ENCODE peak calls at places on chromosomes 13 and 19, in eight cellular contexts. One of them, this sample, is unnamed.

GRCh38 chr19:8004723-8005513 is 523 bp downstream of the ELAVL1 start:
- DNase-seq in RKO: no peak
- DNase-seq in MCF 10A: no peak
- DNase-seq in WERI-Rb-1: no peak
- DNase-seq in left cardiac atrium: peak
- DNase-seq in stimulated activated CD4-positive, alpha-beta T cell treated with anti-CD3 and anti-CD28 coated beads, Interleukin-1b, Interleukin-23, amount 100 ng/mL, for 24 hours: no peak
- DNase-seq in activated T-cell treated with anti-CD3 and anti-CD28 coated beads for 1 hour: no peak
- DNase-seq in NCI-H774: no peak
- DNase-seq in this sample: no peak

GRCh38 chr19:11365557-11366117 is 8.8 kb upstream of the SWSAP1 start:
- DNase-seq in RKO: no peak
- DNase-seq in MCF 10A: no peak
- DNase-seq in WERI-Rb-1: no peak
- DNase-seq in left cardiac atrium: no peak
- DNase-seq in stimulated activated CD4-positive, alpha-beta T cell treated with anti-CD3 and anti-CD28 coated beads, Interleukin-1b, Interleukin-23, amount 100 ng/mL, for 24 hours: no peak
- DNase-seq in activated T-cell treated with anti-CD3 and anti-CD28 coated beads for 1 hour: no peak
- DNase-seq in NCI-H774: no peak
- DNase-seq in this sample: no peak

GRCh38 chr19:43469160-43469480 is 3.7 kb upstream of the LYPD3 start:
- DNase-seq in RKO: no peak
- DNase-seq in MCF 10A: no peak
- DNase-seq in WERI-Rb-1: no peak
- DNase-seq in left cardiac atrium: no peak
- DNase-seq in stimulated activated CD4-positive, alpha-beta T cell treated with anti-CD3 and anti-CD28 coated beads, Interleukin-1b, Interleukin-23, amount 100 ng/mL, for 24 hours: no peak
- DNase-seq in activated T-cell treated with anti-CD3 and anti-CD28 coated beads for 1 hour: no peak
- DNase-seq in NCI-H774: no peak
- DNase-seq in this sample: no peak

GRCh38 chr13:35723820-35724219 is 247.3 kb upstream of the MAB21L1 start:
- DNase-seq in RKO: no peak
- DNase-seq in MCF 10A: no peak
- DNase-seq in WERI-Rb-1: peak
- DNase-seq in left cardiac atrium: peak
- DNase-seq in stimulated activated CD4-positive, alpha-beta T cell treated with anti-CD3 and anti-CD28 coated beads, Interleukin-1b, Interleukin-23, amount 100 ng/mL, for 24 hours: no peak
- DNase-seq in activated T-cell treated with anti-CD3 and anti-CD28 coated beads for 1 hour: no peak
- DNase-seq in NCI-H774: no peak
- DNase-seq in this sample: no peak

GRCh38 chr13:46385946-46386345 is 1.1 kb downstream of the RUBCNL start:
- DNase-seq in RKO: no peak
- DNase-seq in MCF 10A: no peak
- DNase-seq in WERI-Rb-1: no peak
- DNase-seq in left cardiac atrium: no peak
- DNase-seq in stimulated activated CD4-positive, alpha-beta T cell treated with anti-CD3 and anti-CD28 coated beads, Interleukin-1b, Interleukin-23, amount 100 ng/mL, for 24 hours: no peak
- DNase-seq in activated T-cell treated with anti-CD3 and anti-CD28 coated beads for 1 hour: no peak
- DNase-seq in NCI-H774: no peak
- DNase-seq in this sample: no peak

GRCh38 chr19:19420570-19421301 is 15.3 kb downstream of the GATAD2A start:
- DNase-seq in RKO: no peak
- DNase-seq in MCF 10A: no peak
- DNase-seq in WERI-Rb-1: no peak
- DNase-seq in left cardiac atrium: no peak
- DNase-seq in stimulated activated CD4-positive, alpha-beta T cell treated with anti-CD3 and anti-CD28 coated beads, Interleukin-1b, Interleukin-23, amount 100 ng/mL, for 24 hours: no peak
- DNase-seq in activated T-cell treated with anti-CD3 and anti-CD28 coated beads for 1 hour: no peak
- DNase-seq in NCI-H774: no peak
- DNase-seq in this sample: no peak

GRCh38 chr13:37995052-37995451 is 125.5 kb upstream of the TRPC4 start:
- DNase-seq in RKO: no peak
- DNase-seq in MCF 10A: peak
- DNase-seq in WERI-Rb-1: no peak
- DNase-seq in left cardiac atrium: no peak
- DNase-seq in stimulated activated CD4-positive, alpha-beta T cell treated with anti-CD3 and anti-CD28 coated beads, Interleukin-1b, Interleukin-23, amount 100 ng/mL, for 24 hours: no peak
- DNase-seq in activated T-cell treated with anti-CD3 and anti-CD28 coated beads for 1 hour: no peak
- DNase-seq in NCI-H774: peak
- DNase-seq in this sample: no peak

GRCh38 chr13:98442391-98443230 is 134.3 kb downstream of the STK24 start:
- DNase-seq in RKO: no peak
- DNase-seq in MCF 10A: no peak
- DNase-seq in WERI-Rb-1: no peak
- DNase-seq in left cardiac atrium: no peak
- DNase-seq in stimulated activated CD4-positive, alpha-beta T cell treated with anti-CD3 and anti-CD28 coated beads, Interleukin-1b, Interleukin-23, amount 100 ng/mL, for 24 hours: no peak
- DNase-seq in activated T-cell treated with anti-CD3 and anti-CD28 coated beads for 1 hour: no peak
- DNase-seq in NCI-H774: no peak
- DNase-seq in this sample: no peak

GRCh38 chr13:99320693-99321481 is 13.7 kb upstream of the GPR183 start:
- DNase-seq in RKO: peak
- DNase-seq in MCF 10A: peak
- DNase-seq in WERI-Rb-1: no peak
- DNase-seq in left cardiac atrium: no peak
- DNase-seq in stimulated activated CD4-positive, alpha-beta T cell treated with anti-CD3 and anti-CD28 coated beads, Interleukin-1b, Interleukin-23, amount 100 ng/mL, for 24 hours: no peak
- DNase-seq in activated T-cell treated with anti-CD3 and anti-CD28 coated beads for 1 hour: no peak
- DNase-seq in NCI-H774: no peak
- DNase-seq in this sample: no peak

GRCh38 chr13:50127726-50128291 is 112.6 kb downstream of the KCNRG start:
- DNase-seq in RKO: no peak
- DNase-seq in MCF 10A: no peak
- DNase-seq in WERI-Rb-1: no peak
- DNase-seq in left cardiac atrium: no peak
- DNase-seq in stimulated activated CD4-positive, alpha-beta T cell treated with anti-CD3 and anti-CD28 coated beads, Interleukin-1b, Interleukin-23, amount 100 ng/mL, for 24 hours: no peak
- DNase-seq in activated T-cell treated with anti-CD3 and anti-CD28 coated beads for 1 hour: no peak
- DNase-seq in NCI-H774: no peak
- DNase-seq in this sample: no peak

GRCh38 chr13:26497991-26498423 is 59.5 kb upstream of the WASF3 start:
- DNase-seq in RKO: no peak
- DNase-seq in MCF 10A: peak
- DNase-seq in WERI-Rb-1: no peak
- DNase-seq in left cardiac atrium: no peak
- DNase-seq in stimulated activated CD4-positive, alpha-beta T cell treated with anti-CD3 and anti-CD28 coated beads, Interleukin-1b, Interleukin-23, amount 100 ng/mL, for 24 hours: no peak
- DNase-seq in activated T-cell treated with anti-CD3 and anti-CD28 coated beads for 1 hour: no peak
- DNase-seq in NCI-H774: no peak
- DNase-seq in this sample: no peak

GRCh38 chr13:101576452-101576851 is 124.0 kb downstream of the ITGBL1 start:
- DNase-seq in RKO: no peak
- DNase-seq in MCF 10A: peak
- DNase-seq in WERI-Rb-1: no peak
- DNase-seq in left cardiac atrium: no peak
- DNase-seq in stimulated activated CD4-positive, alpha-beta T cell treated with anti-CD3 and anti-CD28 coated beads, Interleukin-1b, Interleukin-23, amount 100 ng/mL, for 24 hours: no peak
- DNase-seq in activated T-cell treated with anti-CD3 and anti-CD28 coated beads for 1 hour: no peak
- DNase-seq in NCI-H774: no peak
- DNase-seq in this sample: no peak

GRCh38 chr19:30785728-30786127 is 413.5 kb downstream of the ZNF536 start:
- DNase-seq in RKO: no peak
- DNase-seq in MCF 10A: no peak
- DNase-seq in WERI-Rb-1: peak
- DNase-seq in left cardiac atrium: no peak
- DNase-seq in stimulated activated CD4-positive, alpha-beta T cell treated with anti-CD3 and anti-CD28 coated beads, Interleukin-1b, Interleukin-23, amount 100 ng/mL, for 24 hours: no peak
- DNase-seq in activated T-cell treated with anti-CD3 and anti-CD28 coated beads for 1 hour: no peak
- DNase-seq in NCI-H774: no peak
- DNase-seq in this sample: no peak

GRCh38 chr13:28753208-28753892 is 34.6 kb upstream of the SLC46A3 start:
- DNase-seq in RKO: peak
- DNase-seq in MCF 10A: peak
- DNase-seq in WERI-Rb-1: no peak
- DNase-seq in left cardiac atrium: peak
- DNase-seq in stimulated activated CD4-positive, alpha-beta T cell treated with anti-CD3 and anti-CD28 coated beads, Interleukin-1b, Interleukin-23, amount 100 ng/mL, for 24 hours: no peak
- DNase-seq in activated T-cell treated with anti-CD3 and anti-CD28 coated beads for 1 hour: no peak
- DNase-seq in NCI-H774: no peak
- DNase-seq in this sample: no peak

GRCh38 chr13:53137777-53138176 is 109.2 kb downstream of the OLFM4 start:
- DNase-seq in RKO: peak
- DNase-seq in MCF 10A: peak
- DNase-seq in WERI-Rb-1: no peak
- DNase-seq in left cardiac atrium: no peak
- DNase-seq in stimulated activated CD4-positive, alpha-beta T cell treated with anti-CD3 and anti-CD28 coated beads, Interleukin-1b, Interleukin-23, amount 100 ng/mL, for 24 hours: no peak
- DNase-seq in activated T-cell treated with anti-CD3 and anti-CD28 coated beads for 1 hour: no peak
- DNase-seq in NCI-H774: no peak
- DNase-seq in this sample: no peak

GRCh38 chr19:5287066-5287465 is 53.5 kb downstream of the PTPRS start:
- DNase-seq in RKO: no peak
- DNase-seq in MCF 10A: no peak
- DNase-seq in WERI-Rb-1: no peak
- DNase-seq in left cardiac atrium: no peak
- DNase-seq in stimulated activated CD4-positive, alpha-beta T cell treated with anti-CD3 and anti-CD28 coated beads, Interleukin-1b, Interleukin-23, amount 100 ng/mL, for 24 hours: no peak
- DNase-seq in activated T-cell treated with anti-CD3 and anti-CD28 coated beads for 1 hour: no peak
- DNase-seq in NCI-H774: no peak
- DNase-seq in this sample: no peak

GRCh38 chr19:56764296-56764695 is 76.2 kb downstream of the PEG3 start:
- DNase-seq in RKO: no peak
- DNase-seq in MCF 10A: no peak
- DNase-seq in WERI-Rb-1: no peak
- DNase-seq in left cardiac atrium: no peak
- DNase-seq in stimulated activated CD4-positive, alpha-beta T cell treated with anti-CD3 and anti-CD28 coated beads, Interleukin-1b, Interleukin-23, amount 100 ng/mL, for 24 hours: no peak
- DNase-seq in activated T-cell treated with anti-CD3 and anti-CD28 coated beads for 1 hour: no peak
- DNase-seq in NCI-H774: no peak
- DNase-seq in this sample: no peak

GRCh38 chr13:97653741-97654140 is 219.8 kb downstream of the RAP2A start:
- DNase-seq in RKO: no peak
- DNase-seq in MCF 10A: peak
- DNase-seq in WERI-Rb-1: no peak
- DNase-seq in left cardiac atrium: no peak
- DNase-seq in stimulated activated CD4-positive, alpha-beta T cell treated with anti-CD3 and anti-CD28 coated beads, Interleukin-1b, Interleukin-23, amount 100 ng/mL, for 24 hours: no peak
- DNase-seq in activated T-cell treated with anti-CD3 and anti-CD28 coated beads for 1 hour: no peak
- DNase-seq in NCI-H774: no peak
- DNase-seq in this sample: no peak

GRCh38 chr19:39247701-39248664 is 673 bp downstream of the IFNL4 start:
- DNase-seq in RKO: no peak
- DNase-seq in MCF 10A: no peak
- DNase-seq in WERI-Rb-1: no peak
- DNase-seq in left cardiac atrium: no peak
- DNase-seq in stimulated activated CD4-positive, alpha-beta T cell treated with anti-CD3 and anti-CD28 coated beads, Interleukin-1b, Interleukin-23, amount 100 ng/mL, for 24 hours: no peak
- DNase-seq in activated T-cell treated with anti-CD3 and anti-CD28 coated beads for 1 hour: no peak
- DNase-seq in NCI-H774: no peak
- DNase-seq in this sample: no peak

GRCh38 chr13:50154697-50155096 is 139.5 kb downstream of the KCNRG start:
- DNase-seq in RKO: no peak
- DNase-seq in MCF 10A: no peak
- DNase-seq in WERI-Rb-1: no peak
- DNase-seq in left cardiac atrium: no peak
- DNase-seq in stimulated activated CD4-positive, alpha-beta T cell treated with anti-CD3 and anti-CD28 coated beads, Interleukin-1b, Interleukin-23, amount 100 ng/mL, for 24 hours: no peak
- DNase-seq in activated T-cell treated with anti-CD3 and anti-CD28 coated beads for 1 hour: no peak
- DNase-seq in NCI-H774: no peak
- DNase-seq in this sample: no peak

GRCh38 chr13:27110056-27110746 is 61.4 kb downstream of the USP12 start:
- DNase-seq in RKO: no peak
- DNase-seq in MCF 10A: no peak
- DNase-seq in WERI-Rb-1: no peak
- DNase-seq in left cardiac atrium: no peak
- DNase-seq in stimulated activated CD4-positive, alpha-beta T cell treated with anti-CD3 and anti-CD28 coated beads, Interleukin-1b, Interleukin-23, amount 100 ng/mL, for 24 hours: no peak
- DNase-seq in activated T-cell treated with anti-CD3 and anti-CD28 coated beads for 1 hour: no peak
- DNase-seq in NCI-H774: peak
- DNase-seq in this sample: no peak

GRCh38 chr13:114021464-114022308 is 47.8 kb upstream of the C13orf46 start:
- DNase-seq in RKO: no peak
- DNase-seq in MCF 10A: no peak
- DNase-seq in WERI-Rb-1: no peak
- DNase-seq in left cardiac atrium: peak
- DNase-seq in stimulated activated CD4-positive, alpha-beta T cell treated with anti-CD3 and anti-CD28 coated beads, Interleukin-1b, Interleukin-23, amount 100 ng/mL, for 24 hours: no peak
- DNase-seq in activated T-cell treated with anti-CD3 and anti-CD28 coated beads for 1 hour: no peak
- DNase-seq in NCI-H774: peak
- DNase-seq in this sample: no peak

GRCh38 chr19:58317481-58318072 is 9.2 kb upstream of the ZSCAN22 start:
- DNase-seq in RKO: peak
- DNase-seq in MCF 10A: peak
- DNase-seq in WERI-Rb-1: no peak
- DNase-seq in left cardiac atrium: no peak
- DNase-seq in stimulated activated CD4-positive, alpha-beta T cell treated with anti-CD3 and anti-CD28 coated beads, Interleukin-1b, Interleukin-23, amount 100 ng/mL, for 24 hours: no peak
- DNase-seq in activated T-cell treated with anti-CD3 and anti-CD28 coated beads for 1 hour: no peak
- DNase-seq in NCI-H774: no peak
- DNase-seq in this sample: no peak

GRCh38 chr13:105202384-105202783 is 1333.1 kb downstream of the EFNB2 start:
- DNase-seq in RKO: peak
- DNase-seq in MCF 10A: peak
- DNase-seq in WERI-Rb-1: peak
- DNase-seq in left cardiac atrium: no peak
- DNase-seq in stimulated activated CD4-positive, alpha-beta T cell treated with anti-CD3 and anti-CD28 coated beads, Interleukin-1b, Interleukin-23, amount 100 ng/mL, for 24 hours: no peak
- DNase-seq in activated T-cell treated with anti-CD3 and anti-CD28 coated beads for 1 hour: no peak
- DNase-seq in NCI-H774: no peak
- DNase-seq in this sample: no peak

GRCh38 chr19:1260749-1261511 is 8.2 kb upstream of the CIRBP start:
- DNase-seq in RKO: peak
- DNase-seq in MCF 10A: peak
- DNase-seq in WERI-Rb-1: peak
- DNase-seq in left cardiac atrium: peak
- DNase-seq in stimulated activated CD4-positive, alpha-beta T cell treated with anti-CD3 and anti-CD28 coated beads, Interleukin-1b, Interleukin-23, amount 100 ng/mL, for 24 hours: peak
- DNase-seq in activated T-cell treated with anti-CD3 and anti-CD28 coated beads for 1 hour: peak
- DNase-seq in NCI-H774: peak
- DNase-seq in this sample: peak

GRCh38 chr13:67493835-67494234 is 263.7 kb upstream of the PCDH9 start:
- DNase-seq in RKO: no peak
- DNase-seq in MCF 10A: no peak
- DNase-seq in WERI-Rb-1: no peak
- DNase-seq in left cardiac atrium: no peak
- DNase-seq in stimulated activated CD4-positive, alpha-beta T cell treated with anti-CD3 and anti-CD28 coated beads, Interleukin-1b, Interleukin-23, amount 100 ng/mL, for 24 hours: no peak
- DNase-seq in activated T-cell treated with anti-CD3 and anti-CD28 coated beads for 1 hour: no peak
- DNase-seq in NCI-H774: no peak
- DNase-seq in this sample: no peak

GRCh38 chr19:13012690-13013608 is 17.7 kb downstream of the NFIX start:
- DNase-seq in RKO: peak
- DNase-seq in MCF 10A: peak
- DNase-seq in WERI-Rb-1: peak
- DNase-seq in left cardiac atrium: peak
- DNase-seq in stimulated activated CD4-positive, alpha-beta T cell treated with anti-CD3 and anti-CD28 coated beads, Interleukin-1b, Interleukin-23, amount 100 ng/mL, for 24 hours: no peak
- DNase-seq in activated T-cell treated with anti-CD3 and anti-CD28 coated beads for 1 hour: no peak
- DNase-seq in NCI-H774: no peak
- DNase-seq in this sample: no peak

GRCh38 chr19:907183-907853 is 5.7 kb downstream of the R3HDM4 start:
- DNase-seq in RKO: no peak
- DNase-seq in MCF 10A: no peak
- DNase-seq in WERI-Rb-1: no peak
- DNase-seq in left cardiac atrium: no peak
- DNase-seq in stimulated activated CD4-positive, alpha-beta T cell treated with anti-CD3 and anti-CD28 coated beads, Interleukin-1b, Interleukin-23, amount 100 ng/mL, for 24 hours: no peak
- DNase-seq in activated T-cell treated with anti-CD3 and anti-CD28 coated beads for 1 hour: no peak
- DNase-seq in NCI-H774: no peak
- DNase-seq in this sample: no peak

GRCh38 chr19:4103073-4103418 is 20.9 kb downstream of the MAP2K2 start:
- DNase-seq in RKO: no peak
- DNase-seq in MCF 10A: no peak
- DNase-seq in WERI-Rb-1: no peak
- DNase-seq in left cardiac atrium: no peak
- DNase-seq in stimulated activated CD4-positive, alpha-beta T cell treated with anti-CD3 and anti-CD28 coated beads, Interleukin-1b, Interleukin-23, amount 100 ng/mL, for 24 hours: no peak
- DNase-seq in activated T-cell treated with anti-CD3 and anti-CD28 coated beads for 1 hour: no peak
- DNase-seq in NCI-H774: no peak
- DNase-seq in this sample: no peak

GRCh38 chr13:97224544-97225324 is 2.6 kb downstream of the MBNL2 start:
- DNase-seq in RKO: no peak
- DNase-seq in MCF 10A: peak
- DNase-seq in WERI-Rb-1: no peak
- DNase-seq in left cardiac atrium: no peak
- DNase-seq in stimulated activated CD4-positive, alpha-beta T cell treated with anti-CD3 and anti-CD28 coated beads, Interleukin-1b, Interleukin-23, amount 100 ng/mL, for 24 hours: no peak
- DNase-seq in activated T-cell treated with anti-CD3 and anti-CD28 coated beads for 1 hour: no peak
- DNase-seq in NCI-H774: peak
- DNase-seq in this sample: no peak

GRCh38 chr19:4229179-4229931 is at the start of gene EBI3:
- DNase-seq in RKO: no peak
- DNase-seq in MCF 10A: peak
- DNase-seq in WERI-Rb-1: peak
- DNase-seq in left cardiac atrium: no peak
- DNase-seq in stimulated activated CD4-positive, alpha-beta T cell treated with anti-CD3 and anti-CD28 coated beads, Interleukin-1b, Interleukin-23, amount 100 ng/mL, for 24 hours: peak
- DNase-seq in activated T-cell treated with anti-CD3 and anti-CD28 coated beads for 1 hour: no peak
- DNase-seq in NCI-H774: no peak
- DNase-seq in this sample: no peak

GRCh38 chr13:79455331-79455730 is 25.6 kb upstream of the NDFIP2 start:
- DNase-seq in RKO: no peak
- DNase-seq in MCF 10A: no peak
- DNase-seq in WERI-Rb-1: no peak
- DNase-seq in left cardiac atrium: no peak
- DNase-seq in stimulated activated CD4-positive, alpha-beta T cell treated with anti-CD3 and anti-CD28 coated beads, Interleukin-1b, Interleukin-23, amount 100 ng/mL, for 24 hours: no peak
- DNase-seq in activated T-cell treated with anti-CD3 and anti-CD28 coated beads for 1 hour: no peak
- DNase-seq in NCI-H774: no peak
- DNase-seq in this sample: no peak

This sample was measured in NCI-H510A.